ENCODE peak calls at places on chromosomes 5 and 9, in seven cellular contexts. F, X, O, L, M, D and N are unnamed samples.

GRCh38 chr5:107365355-107366109 is 305.2 kb downstream of the EFNA5 start:
- DNase-seq in O (no peak), L (peak; percentile 62), D (no peak), X (no peak), F (peak; percentile 68), M (peak; percentile 90), N (no peak)

GRCh38 chr5:151523335-151523734 is 67.8 kb downstream of the FAT2 start:
- DNase-seq in O (peak; percentile 48), D (no peak), F (peak; percentile 39), X (no peak), M (peak; percentile 67), L (no peak), N (no peak)

GRCh38 chr9:81183763-81184162 is 505.6 kb downstream of the TLE1 start:
- DNase-seq in O (no peak), X (no peak), L (no peak), M (peak; percentile 90), D (no peak), F (peak; percentile 90), N (no peak)

GRCh38 chr5:147601652-147602051 is 91.8 kb upstream of the DPYSL3 start:
- DNase-seq in O (no peak), F (no peak), M (no peak), X (no peak), L (no peak), D (no peak), N (no peak)

GRCh38 chr9:2464624-2465023 is 157.0 kb upstream of the VLDLR start:
- DNase-seq in D (no peak), M (no peak), X (no peak), F (no peak), L (no peak), O (no peak), N (no peak)

GRCh38 chr5:171573021-171573420 is 153.6 kb downstream of the FGF18 start:
- DNase-seq in X (no peak), L (no peak), M (no peak), O (no peak), F (no peak), D (no peak), N (no peak)

GRCh38 chr5:123881791-123882244 is 369.8 kb downstream of the CSNK1G3 start:
- DNase-seq in O (no peak), M (peak; percentile 16), L (no peak), F (peak; percentile 54), D (no peak), X (no peak), N (no peak)

GRCh38 chr9:136119259-136120118 is 814 bp upstream of the TMEM250 start:
- DNase-seq in F (peak; percentile 68), X (no peak), L (no peak), O (no peak), M (peak; percentile 33), D (no peak), N (no peak)

GRCh38 chr9:4739587-4740372 is 1.2 kb downstream of the AK3 start:
- DNase-seq in D (no peak), M (peak; percentile 46), L (no peak), X (no peak), F (peak; percentile 37), O (no peak), N (no peak)

GRCh38 chr5:1507016-1507375 is 16.8 kb downstream of the LPCAT1 start:
- DNase-seq in L (no peak), M (no peak), O (peak; percentile 8), F (no peak), D (no peak), X (no peak), N (no peak)

GRCh38 chr5:84688566-84688965 is 303.9 kb upstream of the EDIL3 start:
- DNase-seq in M (peak; percentile 89), D (no peak), O (no peak), L (no peak), X (no peak), F (peak; percentile 80), N (no peak)

GRCh38 chr5:43152946-43153345 is 32.2 kb downstream of the ZNF131 start:
- DNase-seq in F (no peak), X (no peak), M (peak; percentile 62), L (no peak), O (no peak), D (no peak), N (no peak)

GRCh38 chr9:111668026-111668573 is 6.7 kb downstream of the GNG10 start:
- DNase-seq in M (no peak), D (no peak), O (no peak), X (no peak), F (no peak), L (no peak), N (no peak)

GRCh38 chr5:8907168-8907868 is 638.6 kb downstream of the SEMA5A start:
- DNase-seq in X (no peak), L (no peak), O (no peak), F (peak; percentile 48), D (no peak), M (peak; percentile 84), N (no peak)

GRCh38 chr5:115656404-115656803 is 30.6 kb upstream of the TMED7 start:
- DNase-seq in L (no peak), F (no peak), D (no peak), X (no peak), M (no peak), O (no peak), N (no peak)

GRCh38 chr5:42571626-42571960 is 148.4 kb downstream of the GHR start:
- DNase-seq in F (no peak), M (no peak), L (no peak), X (no peak), O (no peak), D (no peak), N (no peak)

GRCh38 chr5:59586811-59587340 is 306.6 kb downstream of the PDE4D start:
- DNase-seq in O (no peak), F (no peak), L (no peak), X (no peak), M (no peak), D (no peak), N (no peak)

GRCh38 chr9:71761938-71762353 is 6.4 kb downstream of the CEMIP2 start:
- DNase-seq in F (no peak), D (no peak), X (no peak), O (no peak), M (no peak), L (no peak), N (no peak)

GRCh38 chr5:116097301-116097700 is 12.5 kb downstream of the COMMD10 start:
- DNase-seq in F (peak; percentile 50), M (peak; percentile 20), L (no peak), O (no peak), D (no peak), X (no peak), N (no peak)